ENCODE peak calls at places on chromosomes 5 and 9, in four cellular contexts. R, L, G and V are unnamed samples.
A peak's percentile ranks its signal among the peaks of the same experiment; 100 is the strongest.

GRCh38 chr5:154039458-154039829 is 677 bp downstream of the MFAP3 start:
- DNase-seq in R (no peak), L (no peak), G (no peak), V (no peak)

GRCh38 chr5:16350816-16351215 is 114.8 kb downstream of the ZNF622 start:
- DNase-seq in R (no peak), L (no peak), G (no peak), V (no peak)

GRCh38 chr5:180156141-180156540 is 52.9 kb downstream of the RASGEF1C start:
- DNase-seq in R (no peak), L (no peak), G (no peak), V (no peak)

GRCh38 chr5:9903806-9904205 is 273.7 kb upstream of the TAS2R1 start:
- DNase-seq in R (no peak), L (no peak), G (no peak), V (no peak)

GRCh38 chr9:87667164-87667738 is 58.7 kb upstream of the CTSL start:
- DNase-seq in R (no peak), L (no peak), G (no peak), V (no peak)

GRCh38 chr5:97164846-97165245 is 18.2 kb downstream of the RIOK2 start:
- DNase-seq in R (no peak), L (no peak), G (no peak), V (no peak)

GRCh38 chr5:163580516-163580915 is 75.1 kb downstream of the MAT2B start:
- DNase-seq in R (no peak), L (no peak), G (no peak), V (no peak)

GRCh38 chr9:94980947-94981632 is 254.6 kb downstream of the AOPEP start:
- DNase-seq in R (no peak), L (no peak), G (no peak), V (no peak)

GRCh38 chr9:115292584-115293271 is 174.8 kb upstream of the TNC start:
- DNase-seq in R (no peak), L (no peak), G (no peak), V (no peak)

GRCh38 chr9:118290116-118290515 is 585.9 kb downstream of the TLR4 start:
- DNase-seq in R (no peak), L (no peak), G (no peak), V (no peak)

GRCh38 chr5:142906863-142907671 is 136.9 kb downstream of the ARHGAP26 start:
- DNase-seq in R (peak; percentile 18), L (no peak), G (no peak), V (no peak)

GRCh38 chr9:107438211-107439030 is 51.1 kb downstream of the KLF4 start:
- DNase-seq in R (no peak), L (no peak), G (no peak), V (no peak)

GRCh38 chr5:82312373-82312856 is 34.3 kb upstream of the RPS23 start:
- DNase-seq in R (peak; percentile 54), L (peak; percentile 14), G (peak; percentile 65), V (no peak)

GRCh38 chr5:34751807-34752736 is 86.9 kb upstream of the TTC23L start:
- DNase-seq in R (no peak), L (no peak), G (no peak), V (no peak)

GRCh38 chr9:104915049-104915448 is 12.9 kb downstream of the ABCA1 start:
- DNase-seq in R (no peak), L (no peak), G (no peak), V (no peak)

GRCh38 chr9:31847963-31848362 is 536.5 kb upstream of the ACO1 start:
- DNase-seq in R (no peak), L (no peak), G (no peak), V (no peak)

GRCh38 chr5:179405054-179405416 is 59.8 kb upstream of the ADAMTS2 start:
- DNase-seq in R (no peak), L (no peak), G (no peak), V (no peak)

GRCh38 chr5:95870105-95870672 is 47.7 kb upstream of the GLRX start:
- DNase-seq in R (no peak), L (no peak), G (no peak), V (no peak)

GRCh38 chr5:65483474-65484346 is 2.0 kb upstream of the ADAMTS6 start:
- DNase-seq in R (no peak), L (peak; percentile 57), G (no peak), V (no peak)

GRCh38 chr5:98586581-98586980 is 186.9 kb upstream of the RGMB start:
- DNase-seq in R (no peak), L (no peak), G (no peak), V (no peak)

GRCh38 chr5:149024477-149024876 is 38.4 kb downstream of the SH3TC2 start:
- DNase-seq in R (no peak), L (no peak), G (no peak), V (no peak)

GRCh38 chr5:145835839-145836222 is 689 bp upstream of the PRELID2 start:
- DNase-seq in R (no peak), L (no peak), G (no peak), V (no peak)

GRCh38 chr5:141422742-141423291 is 2.0 kb downstream of the PCDHGA11 start:
- DNase-seq in R (no peak), L (no peak), G (no peak), V (no peak)

GRCh38 chr9:137007816-137008270 is 11.5 kb upstream of the CLIC3 start:
- DNase-seq in R (no peak), L (no peak), G (no peak), V (no peak)

GRCh38 chr5:153511632-153512031 is 21.2 kb downstream of the GRIA1 start:
- DNase-seq in R (no peak), L (no peak), G (no peak), V (no peak)

GRCh38 chr5:138470322-138471285 is 5.3 kb downstream of the EGR1 start:
- DNase-seq in R (no peak), L (no peak), G (no peak), V (no peak)

GRCh38 chr5:171429543-171429910 is 10.1 kb downstream of the FGF18 start:
- DNase-seq in R (no peak), L (no peak), G (peak; percentile 10), V (no peak)

GRCh38 chr9:127129073-127129717 is 6.8 kb upstream of the ANGPTL2 start:
- DNase-seq in R (no peak), L (no peak), G (no peak), V (no peak)

GRCh38 chr9:130029591-130029990 is 13.4 kb downstream of the FNBP1 start:
- DNase-seq in R (no peak), L (no peak), G (no peak), V (no peak)

GRCh38 chr5:151680944-151681427 is 5.7 kb downstream of the SPARC start:
- DNase-seq in R (peak; percentile 54), L (no peak), G (no peak), V (no peak)

GRCh38 chr9:109349431-109349846 is 28.6 kb upstream of the EPB41L4B start:
- DNase-seq in R (no peak), L (no peak), G (no peak), V (no peak)

GRCh38 chr9:115132648-115133047 is 14.7 kb upstream of the TNC start:
- DNase-seq in R (peak; percentile 13), L (no peak), G (no peak), V (no peak)

GRCh38 chr5:126003309-126003708 is 419.9 kb upstream of the GRAMD2B start:
- DNase-seq in R (peak; percentile 23), L (no peak), G (no peak), V (no peak)

GRCh38 chr5:94595281-94595680 is 23.1 kb downstream of the KIAA0825 start:
- DNase-seq in R (no peak), L (no peak), G (no peak), V (no peak)

GRCh38 chr9:12785251-12785880 is 10.5 kb downstream of the LURAP1L start:
- DNase-seq in R (no peak), L (no peak), G (no peak), V (no peak)

GRCh38 chr5:38783011-38783551 is 62.7 kb upstream of the OSMR start:
- DNase-seq in R (no peak), L (no peak), G (no peak), V (no peak)

GRCh38 chr5:55600536-55601208 is 65.9 kb upstream of the PLPP1 start:
- DNase-seq in R (no peak), L (no peak), G (no peak), V (no peak)

DNA sequence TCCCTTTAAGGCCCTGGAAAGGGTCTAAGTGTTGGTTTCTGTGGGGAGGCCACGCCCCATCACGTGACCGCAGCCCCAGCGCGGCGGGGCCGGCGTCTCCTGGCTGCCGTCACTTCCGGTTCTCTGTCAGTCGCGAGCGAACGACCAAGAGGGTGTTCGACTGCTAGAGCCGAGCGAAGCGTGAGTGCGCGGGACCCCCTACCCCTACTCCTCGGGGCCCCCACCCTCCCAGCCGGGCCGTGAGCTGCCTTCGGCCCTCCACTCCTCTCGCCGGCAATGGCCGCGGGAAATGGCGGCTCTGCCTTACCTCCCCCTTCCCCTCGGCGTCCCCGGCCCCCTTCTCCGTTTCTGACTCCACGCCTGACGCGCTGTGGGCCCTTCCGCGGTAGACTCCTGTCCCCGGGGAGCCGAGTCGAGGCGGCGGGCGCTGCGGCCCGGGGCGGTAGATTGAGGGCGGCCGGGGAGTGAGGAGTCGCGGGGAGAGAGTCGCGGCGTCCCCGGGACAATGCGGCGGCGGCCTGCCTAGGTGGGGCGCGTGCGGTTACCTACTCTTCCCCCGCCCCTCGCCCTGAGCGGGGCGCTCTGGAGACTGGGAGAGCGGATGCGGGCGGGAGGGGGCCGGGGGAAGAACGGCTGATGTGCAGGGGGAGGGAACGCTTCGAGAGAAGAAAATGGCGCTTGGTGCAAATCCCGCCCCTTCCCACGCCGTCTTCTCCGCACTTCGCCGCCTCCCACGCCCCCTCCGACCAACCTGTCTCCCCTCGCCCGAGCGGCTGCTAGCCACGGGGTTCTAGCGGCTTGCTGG is at the start of gene SUB1:
- DNase-seq in R (peak; percentile 94), L (peak; percentile 93), G (peak; percentile 91), V (peak; percentile 90)
- H3K27ac ChIP-seq in R (peak within 1 kb of the TSS; percentile 98), L (peak within 1 kb of the TSS; percentile 97), G (peak within 1 kb of the TSS; percentile 95), V (peak within 1 kb of the TSS; percentile 100)

GRCh38 chr5:159340511-159340910 is 10.2 kb upstream of the IL12B start:
- DNase-seq in R (no peak), L (peak; percentile 45), G (no peak), V (no peak)

GRCh38 chr5:159336586-159337290 is 6.5 kb upstream of the IL12B start:
- DNase-seq in R (no peak), L (no peak), G (no peak), V (no peak)

GRCh38 chr5:159338143-159338542 is 7.9 kb upstream of the IL12B start:
- DNase-seq in R (no peak), L (no peak), G (no peak), V (no peak)

GRCh38 chr5:159339451-159339850 is 9.2 kb upstream of the IL12B start:
- DNase-seq in R (no peak), L (no peak), G (no peak), V (no peak)

GRCh38 chr5:159337291-159337974 is 7.1 kb upstream of the IL12B start:
- DNase-seq in R (no peak), L (peak; percentile 56), G (no peak), V (peak; percentile 16)
- H3K27ac ChIP-seq in R (no peak overlapping the region), L (peak overlapping the region; percentile 45), G (no peak overlapping the region), V (peak overlapping the region; percentile 9)

GRCh38 chr9:76472925-76473324 is 13.9 kb downstream of the GCNT1 start:
- DNase-seq in R (no peak), L (no peak), G (no peak), V (no peak)
- H3K27ac ChIP-seq in R (no peak overlapping the region), L (no peak overlapping the region), G (no peak overlapping the region), V (no peak overlapping the region)

GRCh38 chr5:133665571-133665970 is 53.2 kb upstream of the FSTL4 start:
- DNase-seq in R (no peak), L (no peak), G (no peak), V (no peak)

GRCh38 chr5:133670336-133670735 is 58.0 kb upstream of the FSTL4 start:
- DNase-seq in R (no peak), L (no peak), G (no peak), V (no peak)

GRCh38 chr5:133668458-133668857 is 56.1 kb upstream of the FSTL4 start:
- DNase-seq in R (no peak), L (no peak), G (no peak), V (no peak)

GRCh38 chr5:133667217-133667616 is 54.9 kb upstream of the FSTL4 start:
- DNase-seq in R (no peak), L (no peak), G (no peak), V (no peak)

GRCh38 chr5:133669472-133669871 is 57.1 kb upstream of the FSTL4 start:
- DNase-seq in R (no peak), L (no peak), G (no peak), V (no peak)
- H3K27ac ChIP-seq in R (no peak overlapping the region), L (no peak overlapping the region), G (no peak overlapping the region), V (no peak overlapping the region)